ENCODE peak calls at places on chromosome 4, in five cellular contexts. I, K, E, A and Q are unnamed samples.

GRCh38 chr4:42320822-42321388 is 76.4 kb upstream of the SHISA3 start:
- DNase-seq in A (no peak), K (no peak), I (no peak), E (no peak), Q (no peak)

GRCh38 chr4:93396274-93396673 is 432.3 kb upstream of the ATOH1 start:
- DNase-seq in E (no peak), K (no peak), A (no peak), I (no peak), Q (no peak)

GRCh38 chr4:80173387-80173786 is 23.9 kb upstream of the PRDM8 start:
- DNase-seq in E (no peak), K (no peak), I (no peak), A (no peak), Q (no peak)

GRCh38 chr4:101345596-101346311 is 1.6 kb downstream of the PPP3CA start:
- DNase-seq in A (peak), I (peak), K (peak), E (peak), Q (no peak)

GRCh38 chr4:150164956-150165355 is 86.7 kb downstream of the DCLK2 start:
- DNase-seq in K (no peak), A (no peak), I (no peak), E (no peak), Q (no peak)

GRCh38 chr4:184404047-184404446 is 70.3 kb downstream of the IRF2 start:
- DNase-seq in E (no peak), A (no peak), K (no peak), I (no peak), Q (no peak)

GRCh38 chr4:153151535-153152452 is 52.4 kb upstream of the TRIM2 start:
- DNase-seq in A (no peak), K (peak), E (peak), I (no peak), Q (no peak)

GRCh38 chr4:1414831-1415680 is 8.8 kb upstream of the NKX1-1 start:
- DNase-seq in A (peak), K (no peak), I (no peak), E (no peak), Q (no peak)

GRCh38 chr4:33882246-33882990 is 2361.9 kb downstream of the ARAP2 start:
- DNase-seq in A (no peak), K (no peak), E (no peak), I (no peak), Q (no peak)

GRCh38 chr4:139129206-139129605 is 47.8 kb downstream of the ELF2 start:
- DNase-seq in A (no peak), I (no peak), E (no peak), K (no peak), Q (no peak)

GRCh38 chr4:94995684-94996394 is 238.1 kb downstream of the BMPR1B start:
- DNase-seq in K (no peak), A (no peak), E (peak), I (no peak), Q (no peak)

GRCh38 chr4:64617813-64618212 is 208.6 kb upstream of the TECRL start:
- DNase-seq in I (no peak), A (no peak), K (no peak), E (no peak), Q (no peak)

GRCh38 chr4:53196872-53197759 is 168.7 kb downstream of the SCFD2 start:
- DNase-seq in I (no peak), E (no peak), K (no peak), A (no peak), Q (peak)

GRCh38 chr4:183995489-183996049 is 90.5 kb downstream of the STOX2 start:
- DNase-seq in A (no peak), K (no peak), I (no peak), E (no peak), Q (no peak)

GRCh38 chr4:138669479-138670165 is 346.0 kb upstream of the NOCT start:
- DNase-seq in K (no peak), A (no peak), I (no peak), E (no peak), Q (peak)

GRCh38 chr4:13524504-13525243 is 19.6 kb downstream of the NKX3-2 start:
- DNase-seq in I (no peak), A (no peak), E (no peak), K (no peak), Q (no peak)

GRCh38 chr4:13523105-13523477 is 21.2 kb downstream of the NKX3-2 start:
- DNase-seq in E (no peak), I (no peak), A (no peak), K (no peak), Q (no peak)

GRCh38 chr4:13521047-13521446 is 23.3 kb downstream of the NKX3-2 start:
- DNase-seq in K (no peak), A (no peak), E (no peak), I (no peak), Q (no peak)

GRCh38 chr4:13523591-13524503 is 20.5 kb downstream of the NKX3-2 start:
- DNase-seq in A (no peak), E (no peak), I (no peak), K (no peak), Q (no peak)

GRCh38 chr4:13522282-13523104 is 21.8 kb downstream of the NKX3-2 start:
- DNase-seq in A (no peak), E (no peak), I (no peak), K (no peak), Q (no peak)
- H3K4me3 ChIP-seq in A (no peak), E (no peak), I (peak), K (no peak), Q (no peak)

GRCh38 chr4:173522160-173522873 is 7.7 kb downstream of the HAND2 start:
- DNase-seq in E (peak), K (peak), A (peak), I (peak), Q (peak)

GRCh38 chr4:173521474-173522159 is 8.4 kb downstream of the HAND2 start:
- DNase-seq in E (no peak), K (no peak), I (no peak), A (no peak), Q (no peak)

GRCh38 chr4:173520921-173521473 is 9.0 kb downstream of the HAND2 start:
- DNase-seq in E (peak), K (no peak), A (no peak), I (no peak), Q (no peak)

GRCh38 chr4:173524218-173525117 is 5.6 kb downstream of the HAND2 start:
- DNase-seq in K (no peak), E (peak), I (no peak), A (no peak), Q (no peak)

DNA sequence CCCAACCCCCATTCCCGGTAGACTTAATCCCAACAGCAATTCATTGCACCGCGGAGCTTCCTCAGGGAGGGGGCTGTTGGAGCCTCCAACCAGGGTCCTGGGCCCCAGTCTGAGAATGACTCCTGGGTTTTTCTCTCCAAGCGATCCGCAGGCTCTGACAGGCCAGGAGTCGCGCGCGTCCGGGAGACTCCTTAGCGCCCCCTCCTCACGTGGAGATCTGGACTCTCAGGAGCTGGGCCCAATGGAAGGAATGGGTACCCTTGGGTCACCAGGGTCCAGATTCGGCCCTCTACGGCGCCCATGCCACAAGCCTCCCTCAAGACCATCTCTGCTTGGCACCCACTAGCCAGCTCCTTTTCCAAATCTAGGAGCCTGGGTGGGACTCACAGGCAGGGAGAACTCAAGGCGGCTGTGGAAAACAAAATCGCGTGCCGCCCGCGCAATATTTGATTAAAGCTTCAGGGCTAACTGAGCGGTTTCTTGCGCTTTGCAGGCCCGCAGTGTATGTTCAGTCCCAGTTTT is 7.1 kb downstream of the HAND2 start:
- DNase-seq in I (no peak), K (no peak), A (no peak), E (no peak), Q (no peak)
- TF ChIP-seq CTCF in I (no peak), K (no peak), A (no peak), E (no peak), Q (no peak)

DNA sequence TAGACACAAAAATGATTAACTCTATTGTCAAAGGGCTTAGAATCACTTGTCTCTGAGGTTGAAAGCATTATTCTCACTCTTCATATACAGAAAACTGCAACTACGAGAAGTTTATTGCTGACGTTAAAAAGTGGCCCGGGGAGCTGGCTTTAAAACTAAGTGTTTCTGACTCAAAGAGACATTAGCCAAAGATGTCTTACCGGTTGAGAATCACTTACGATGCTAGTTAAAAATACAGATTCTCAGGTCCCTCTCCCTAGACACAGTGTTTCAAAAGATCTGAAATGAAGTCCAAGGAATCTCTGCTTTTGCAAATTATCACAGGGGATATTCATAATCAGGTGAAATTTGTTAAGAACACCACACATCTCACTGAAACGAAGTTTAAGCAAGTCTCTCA is 1.2 kb downstream of the GNPDA2 start:
- DNase-seq in A (no peak), I (no peak), K (no peak), E (no peak), Q (no peak)
- H3K4me3 ChIP-seq in A (peak), I (peak), K (no peak), E (peak), Q (peak)

GRCh38 chr4:28354874-28355273 is 1494.2 kb downstream of the STIM2 start:
- DNase-seq in I (no peak), E (no peak), A (no peak), K (no peak), Q (no peak)

GRCh38 chr4:28362169-28362568 is 1501.5 kb downstream of the STIM2 start:
- DNase-seq in K (no peak), I (no peak), A (no peak), E (no peak), Q (no peak)

GRCh38 chr4:28360681-28361080 is 1500.0 kb downstream of the STIM2 start:
- DNase-seq in A (no peak), I (no peak), E (no peak), K (no peak), Q (no peak)

GRCh38 chr4:28357985-28358384 is 1497.3 kb downstream of the STIM2 start:
- DNase-seq in E (no peak), A (no peak), K (no peak), I (no peak), Q (no peak)
- TF ChIP-seq CTCF in E (no peak), A (no peak), K (no peak), I (no peak), Q (peak)

DNA sequence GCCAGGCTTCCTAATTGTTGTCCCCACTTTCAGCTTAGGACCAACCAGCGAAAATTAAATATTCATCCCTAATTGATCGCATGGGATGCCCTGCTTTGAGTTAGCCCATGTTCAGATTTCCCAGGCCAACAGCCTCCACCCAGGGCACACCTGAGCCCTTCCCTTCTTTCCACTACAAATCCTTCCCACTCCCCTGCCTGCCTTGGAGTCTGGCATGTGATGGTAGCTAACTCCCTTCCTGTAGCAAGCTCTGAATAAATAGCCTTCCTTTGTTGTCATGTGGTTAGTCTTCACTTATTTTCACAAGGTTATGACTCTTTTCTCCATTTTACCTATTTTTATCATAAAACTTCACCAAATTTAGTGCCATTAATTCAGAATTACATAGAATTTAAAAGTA is 166.6 kb upstream of the CPEB2 start:
- DNase-seq in E (no peak), A (no peak), K (no peak), I (no peak), Q (no peak)
- H3K4me3 ChIP-seq in E (no peak), A (no peak), K (no peak), I (no peak), Q (no peak)